ENCODE peak calls at places on chromosome 13, in seven cellular contexts. W is right lobe of liver; O is fibroblast of lung; J is endodermal cell; K is neuronal stem cell; H is CD4-positive, alpha-beta memory T cell; X is tibial artery. Y is an unnamed sample.

GRCh38 chr13:64054306-64054705 is 2638.7 kb upstream of the PCDH20 start:
- DNase-seq in H (no peak), O (no peak), X (no peak), K (no peak), W (no peak), J (no peak), Y (no peak)

GRCh38 chr13:33311040-33311439 is 25.5 kb upstream of the STARD13 start:
- DNase-seq in O (no peak), K (no peak), W (no peak), X (no peak), H (no peak), J (no peak), Y (no peak)

GRCh38 chr13:93345061-93345460 is 118.5 kb downstream of the GPC6 start:
- DNase-seq in O (no peak), W (no peak), J (no peak), X (no peak), H (no peak), K (no peak), Y (no peak)

GRCh38 chr13:112182251-112182650 is 115.3 kb downstream of the SOX1 start:
- DNase-seq in H (no peak), K (no peak), O (no peak), W (peak; percentile 27), X (no peak), J (no peak), Y (no peak)

GRCh38 chr13:20141238-20142018 is 19.4 kb downstream of the GJA3 start:
- DNase-seq in J (peak; percentile 24), X (no peak), H (no peak), K (no peak), O (no peak), W (peak; percentile 16), Y (no peak)

GRCh38 chr13:114202581-114202980 is 23.5 kb downstream of the CFAP97D2 start:
- DNase-seq in K (no peak), X (no peak), O (no peak), W (no peak), H (no peak), J (no peak), Y (no peak)

GRCh38 chr13:36998624-36999041 is 507 bp downstream of the ALG5 start:
- DNase-seq in H (no peak), W (peak; percentile 56), J (peak; percentile 69), K (no peak), X (peak; percentile 27), O (no peak), Y (no peak)

GRCh38 chr13:107376393-107377085 is 808.6 kb upstream of the ARGLU1 start:
- DNase-seq in K (no peak), O (no peak), H (no peak), W (no peak), X (no peak), J (no peak), Y (no peak)

GRCh38 chr13:113357529-113357928 is 6.4 kb downstream of the GRTP1 start:
- DNase-seq in K (no peak), W (no peak), O (peak; percentile 49), X (no peak), H (no peak), J (no peak), Y (no peak)

GRCh38 chr13:44352671-44353070 is 21.0 kb upstream of the SERP2 start:
- DNase-seq in H (no peak), W (no peak), J (no peak), X (no peak), K (no peak), O (no peak), Y (no peak)

GRCh38 chr13:90105276-90105675 is 1242.2 kb upstream of the MIR17HG start:
- DNase-seq in X (no peak), O (peak; percentile 12), W (no peak), J (no peak), H (no peak), K (no peak), Y (no peak)

GRCh38 chr13:42211704-42212103 is 60.2 kb upstream of the AKAP11 start:
- DNase-seq in X (no peak), H (no peak), J (no peak), W (no peak), K (no peak), O (peak; percentile 12), Y (no peak)

GRCh38 chr13:57612568-57612967 is 19.0 kb upstream of the PCDH17 start:
- DNase-seq in O (no peak), K (no peak), W (no peak), X (no peak), H (no peak), J (no peak), Y (no peak)

GRCh38 chr13:40446365-40446764 is 220.1 kb downstream of the FOXO1 start:
- DNase-seq in K (no peak), W (no peak), H (no peak), O (no peak), J (no peak), X (no peak), Y (no peak)

GRCh38 chr13:38965281-38965680 is 25.4 kb downstream of the STOML3 start:
- DNase-seq in H (no peak), X (no peak), O (no peak), W (no peak), K (no peak), J (no peak), Y (no peak)

GRCh38 chr13:53848546-53848945 is 819.9 kb downstream of the OLFM4 start:
- DNase-seq in H (no peak), X (no peak), W (no peak), K (peak; percentile 12), J (no peak), O (no peak), Y (peak; percentile 99)

GRCh38 chr13:98410591-98410990 is 166.3 kb downstream of the STK24 start:
- DNase-seq in K (no peak), W (no peak), J (no peak), H (no peak), O (no peak), X (no peak), Y (no peak)

GRCh38 chr13:43293561-43293960 is 270.2 kb downstream of the DNAJC15 start:
- DNase-seq in J (no peak), K (no peak), O (no peak), X (no peak), H (no peak), W (no peak), Y (no peak)

GRCh38 chr13:95083758-95084157 is 217.5 kb downstream of the ABCC4 start:
- DNase-seq in W (no peak), K (no peak), H (no peak), O (peak; percentile 20), J (no peak), X (no peak), Y (no peak)

GRCh38 chr13:57569981-57570380 is 61.6 kb upstream of the PCDH17 start:
- DNase-seq in K (no peak), X (no peak), J (no peak), H (peak; percentile 5), W (no peak), O (no peak), Y (no peak)

GRCh38 chr13:69458013-69458412 is 649.6 kb upstream of the ATXN8OS start:
- DNase-seq in K (no peak), W (no peak), X (no peak), J (no peak), O (no peak), H (no peak), Y (no peak)

DNA sequence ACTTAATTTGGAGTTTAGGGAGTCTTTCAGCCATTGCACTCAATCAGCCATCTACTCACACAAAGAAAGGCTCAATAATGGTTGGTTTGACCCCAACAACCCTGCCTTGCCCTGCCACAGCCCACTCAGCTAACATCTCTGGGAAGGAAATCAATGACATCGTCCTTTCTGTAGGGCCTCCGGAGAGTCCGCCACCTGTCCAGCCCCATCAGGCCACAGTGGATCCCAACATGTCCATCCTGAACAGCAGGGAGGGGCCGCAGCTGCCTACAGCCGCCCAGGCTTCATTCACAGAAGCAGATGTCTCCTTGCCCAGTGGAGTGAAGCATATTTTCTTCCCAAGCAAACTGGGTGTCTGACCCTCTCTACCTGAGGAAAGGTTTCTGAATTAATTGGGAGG is 4.2 kb upstream of the CDX2 start:
- DNase-seq in X (no peak), J (no peak), O (no peak), W (no peak), H (no peak), K (no peak), Y (no peak)
- H3K27me3 ChIP-seq in X (peaks cover 100% of the 10 kb centered on the region), J (peaks cover 100% of the 10 kb centered on the region), O (peaks cover 66% of the 10 kb centered on the region), W (peaks cover 13% of the 10 kb centered on the region), H (peaks cover 28% of the 10 kb centered on the region), K (peaks cover 100% of the 10 kb centered on the region), Y (no peaks in the 10 kb centered on the region)

GRCh38 chr13:26760835-26761582 is 423 bp upstream of the GPR12 start:
- DNase-seq in J (peak; percentile 58), X (no peak), O (no peak), H (no peak), K (no peak), W (no peak), Y (no peak)
- H3K27me3 ChIP-seq in J (peaks cover 97% of the 10 kb centered on the region), X (peaks cover 53% of the 10 kb centered on the region), O (peaks cover 39% of the 10 kb centered on the region), H (peaks cover 10% of the 10 kb centered on the region), K (peaks cover 93% of the 10 kb centered on the region), W (peaks cover 5% of the 10 kb centered on the region), Y (peaks cover 44% of the 10 kb centered on the region)

GRCh38 chr13:111093136-111093535 is 22.0 kb upstream of the ARHGEF7 start:
- DNase-seq in H (no peak), W (no peak), K (no peak), X (no peak), J (no peak), O (no peak), Y (no peak)

GRCh38 chr13:111090169-111090568 is 24.9 kb upstream of the ARHGEF7 start:
- DNase-seq in J (no peak), X (no peak), H (no peak), K (no peak), O (no peak), W (no peak), Y (no peak)

GRCh38 chr13:111093634-111094033 is 21.5 kb upstream of the ARHGEF7 start:
- DNase-seq in H (no peak), J (peak; percentile 52), W (no peak), O (no peak), K (no peak), X (no peak), Y (no peak)

GRCh38 chr13:111095031-111095840 is 19.9 kb upstream of the ARHGEF7 start:
- DNase-seq in X (no peak), K (no peak), H (no peak), J (no peak), W (no peak), O (no peak), Y (no peak)

DNA sequence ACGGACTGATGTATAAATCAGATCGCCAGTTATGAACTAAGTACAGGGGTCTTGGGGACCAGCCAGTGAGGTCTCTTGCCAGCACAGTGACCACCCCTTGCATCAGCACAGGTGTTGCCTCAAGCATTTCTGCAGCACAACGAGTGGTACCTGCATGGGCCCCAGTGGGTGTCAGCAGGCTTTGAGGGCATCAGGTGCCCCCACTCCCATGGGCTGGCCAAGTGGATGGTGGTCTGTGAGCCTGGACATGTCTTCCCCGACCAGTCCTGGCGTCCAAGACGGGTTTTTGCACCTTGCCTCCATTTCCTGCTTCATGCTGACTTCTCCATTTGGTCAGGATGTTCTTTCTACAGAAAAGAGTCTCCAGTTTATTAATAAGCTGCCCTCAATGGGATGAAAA is 22.4 kb upstream of the ARHGEF7 start:
- DNase-seq in K (no peak), J (no peak), H (no peak), O (no peak), W (no peak), X (no peak), Y (no peak)
- H3K27me3 ChIP-seq in K (peaks cover 52% of the 10 kb centered on the region), J (peaks cover under 1% of the 10 kb centered on the region), H (peaks cover 6% of the 10 kb centered on the region), O (peaks cover 9% of the 10 kb centered on the region), W (no peaks in the 10 kb centered on the region), X (peaks cover 27% of the 10 kb centered on the region), Y (peaks cover 8% of the 10 kb centered on the region)

DNA sequence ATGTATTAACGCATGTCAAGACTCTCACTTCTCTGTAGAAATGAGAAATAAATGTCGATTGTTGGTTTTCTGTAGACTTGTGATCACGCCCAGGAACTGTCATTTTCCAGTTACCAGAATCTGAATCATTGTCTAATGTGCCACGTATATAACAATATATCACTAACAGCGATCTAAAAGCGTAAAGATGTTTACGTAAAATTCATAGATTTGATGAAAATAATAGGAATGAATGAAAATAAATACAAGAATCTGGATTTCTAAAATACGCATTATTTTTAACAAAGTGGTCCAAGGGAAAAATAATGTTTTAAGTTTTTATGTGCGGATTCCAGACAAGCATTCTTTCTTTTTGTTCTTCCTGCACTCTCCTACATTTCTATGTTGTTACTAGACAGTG is 13.9 kb downstream of the CDX2 start:
- DNase-seq in H (no peak), O (no peak), W (no peak), J (no peak), X (no peak), K (no peak), Y (no peak)
- H3K27me3 ChIP-seq in H (peaks cover 51% of the 10 kb centered on the region), O (peaks cover 33% of the 10 kb centered on the region), W (no peaks in the 10 kb centered on the region), J (peaks cover 100% of the 10 kb centered on the region), X (peaks cover 82% of the 10 kb centered on the region), K (peaks cover 85% of the 10 kb centered on the region), Y (no peaks in the 10 kb centered on the region)

Y was measured in HAP-1.